ENCODE peak calls at places on chromosomes 16 and 17, in five cellular contexts. P is HCT116, C is K562, Y is SK-N-SH, Q is GM12878. X is an unnamed sample.

GRCh38 chr16:3999890-4000325 is 116.3 kb downstream of the ADCY9 start:
- DNase-seq in P (no peak), C (no peak), Y (no peak), Q (no peak), X (no peak)

GRCh38 chr17:28426081-28426519 is 20.1 kb upstream of the SLC46A1 start:
- DNase-seq in P (no peak), C (peak; percentile 56), Y (peak; percentile 40), Q (no peak), X (peak; percentile 16)

GRCh38 chr16:27498916-27499658 is 50.6 kb downstream of the GTF3C1 start:
- DNase-seq in P (no peak), C (no peak), Y (no peak), Q (no peak), X (no peak)

GRCh38 chr16:12319464-12320030 is 343.0 kb downstream of the SNX29 start:
- DNase-seq in P (no peak), C (no peak), Y (no peak), Q (no peak), X (no peak)

GRCh38 chr16:90077757-90078593 is 844 bp upstream of the PRDM7 start:
- DNase-seq in P (no peak), C (peak; percentile 14), Y (peak; percentile 14), Q (no peak), X (no peak)

GRCh38 chr16:22751104-22751667 is 62.8 kb upstream of the HS3ST2 start:
- DNase-seq in P (no peak), C (no peak), Y (no peak), Q (no peak), X (no peak)

GRCh38 chr17:38742431-38743308 is 5.5 kb downstream of the PCGF2 start:
- DNase-seq in P (no peak), C (no peak), Y (peak; percentile 84), Q (no peak), X (peak; percentile 45)

GRCh38 chr17:37300683-37301082 is 75.1 kb upstream of the C17orf78 start:
- DNase-seq in P (no peak), C (no peak), Y (no peak), Q (no peak), X (no peak)

GRCh38 chr16:84633622-84634021 is 14.7 kb upstream of the KLHL36 start:
- DNase-seq in P (no peak), C (no peak), Y (no peak), Q (no peak), X (no peak)

GRCh38 chr16:10242916-10243315 is 60.7 kb upstream of the GRIN2A start:
- DNase-seq in P (no peak), C (no peak), Y (no peak), Q (peak; percentile 53), X (no peak)

GRCh38 chr16:71507061-71507460 is 17.9 kb upstream of the ZNF19 start:
- DNase-seq in P (no peak), C (no peak), Y (no peak), Q (no peak), X (no peak)

GRCh38 chr17:45137561-45138305 is 2.2 kb downstream of the ACBD4 start:
- DNase-seq in P (no peak), C (no peak), Y (no peak), Q (no peak), X (no peak)

GRCh38 chr16:25493136-25493811 is 198.5 kb upstream of the HS3ST4 start:
- DNase-seq in P (no peak), C (no peak), Y (no peak), Q (no peak), X (no peak)

GRCh38 chr17:77317091-77317519 is 176.3 kb downstream of the SEC14L1 start:
- DNase-seq in P (no peak), C (no peak), Y (peak; percentile 24), Q (no peak), X (no peak)

GRCh38 chr16:20114356-20114755 is 40.7 kb upstream of the GPR139 start:
- DNase-seq in P (peak; percentile 53), C (no peak), Y (no peak), Q (no peak), X (no peak)

GRCh38 chr17:33234930-33235685 is 58.0 kb downstream of the ASIC2 start:
- DNase-seq in P (no peak), C (no peak), Y (peak; percentile 24), Q (no peak), X (no peak)

GRCh38 chr17:43556292-43556691 is 10.2 kb upstream of the ETV4 start:
- DNase-seq in P (no peak), C (peak; percentile 81), Y (no peak), Q (no peak), X (no peak)

GRCh38 chr17:76691379-76692191 is 19.2 kb downstream of the MXRA7 start:
- DNase-seq in P (no peak), C (peak; percentile 4), Y (no peak), Q (no peak), X (peak; percentile 86)

GRCh38 chr16:66026211-66026610 is 340.3 kb upstream of the CDH5 start:
- DNase-seq in P (no peak), C (no peak), Y (peak; percentile 61), Q (no peak), X (no peak)

GRCh38 chr17:79740413-79740812 is 9.7 kb downstream of the ENPP7 start:
- DNase-seq in P (no peak), C (no peak), Y (peak; percentile 58), Q (no peak), X (no peak)
- TF ChIP-seq ZBTB33 in P (no peak), C (no peak), Y (no peak), Q (no peak), X (no peak)

GRCh38 chr17:9173386-9173983 is 152.2 kb downstream of the NTN1 start:
- DNase-seq in P (no peak), C (no peak), Y (no peak), Q (no peak), X (no peak)

GRCh38 chr17:9170336-9170735 is 149.0 kb downstream of the NTN1 start:
- DNase-seq in P (no peak), C (no peak), Y (no peak), Q (no peak), X (no peak)

GRCh38 chr17:9174312-9174711 is 153.0 kb downstream of the NTN1 start:
- DNase-seq in P (no peak), C (no peak), Y (no peak), Q (no peak), X (no peak)

GRCh38 chr17:9169116-9169515 is 147.8 kb downstream of the NTN1 start:
- DNase-seq in P (peak; percentile 28), C (no peak), Y (no peak), Q (no peak), X (no peak)

GRCh38 chr17:9170822-9171221 is 149.5 kb downstream of the NTN1 start:
- DNase-seq in P (no peak), C (no peak), Y (no peak), Q (no peak), X (peak; percentile 54)
- TF ChIP-seq ZBTB33 in P (no peak), C (no peak), Y (no peak), Q (no peak), X (no peak)

GRCh38 chr17:72530409-72530808 is 409.6 kb downstream of the SOX9 start:
- DNase-seq in P (no peak), C (no peak), Y (no peak), Q (no peak), X (no peak)

GRCh38 chr17:72528683-72529082 is 407.9 kb downstream of the SOX9 start:
- DNase-seq in P (no peak), C (no peak), Y (no peak), Q (no peak), X (no peak)

GRCh38 chr17:72529386-72529785 is 408.6 kb downstream of the SOX9 start:
- DNase-seq in P (no peak), C (no peak), Y (no peak), Q (no peak), X (no peak)

GRCh38 chr17:72525225-72525988 is 404.6 kb downstream of the SOX9 start:
- DNase-seq in P (no peak), C (no peak), Y (no peak), Q (no peak), X (peak; percentile 75)

GRCh38 chr17:72527819-72528218 is 407.0 kb downstream of the SOX9 start:
- DNase-seq in P (no peak), C (no peak), Y (no peak), Q (no peak), X (no peak)
- TF ChIP-seq ZBTB33 in P (no peak), C (no peak), Y (no peak), Q (no peak), X (no peak)

GRCh38 chr17:13513039-13513405 is 88.7 kb downstream of the HS3ST3A1 start:
- DNase-seq in P (no peak), C (peak; percentile 16), Y (peak; percentile 48), Q (no peak), X (no peak)
- TF ChIP-seq ZBTB33 in P (no peak), C (no peak), Y (no peak), Q (no peak), X (no peak)

GRCh38 chr17:1511290-1511689 is 5.1 kb downstream of the INPP5K start:
- DNase-seq in P (no peak), C (no peak), Y (no peak), Q (no peak), X (no peak)

GRCh38 chr17:1515640-1516402 is 591 bp downstream of the INPP5K start:
- DNase-seq in P (peak; percentile 51), C (no peak), Y (peak; percentile 70), Q (peak; percentile 70), X (peak; percentile 71)

GRCh38 chr17:1509255-1509943 is 7.0 kb downstream of the INPP5K start:
- DNase-seq in P (no peak), C (no peak), Y (no peak), Q (no peak), X (peak; percentile 74)

GRCh38 chr17:1512351-1512750 is 4.1 kb downstream of the INPP5K start:
- DNase-seq in P (no peak), C (no peak), Y (no peak), Q (no peak), X (no peak)

GRCh38 chr17:1511756-1512321 is 4.6 kb downstream of the INPP5K start:
- DNase-seq in P (no peak), C (peak; percentile 26), Y (no peak), Q (no peak), X (no peak)
- TF ChIP-seq ZBTB33 in P (no peak), C (no peak), Y (no peak), Q (no peak), X (no peak)